ENCODE peak calls at places on chromosome 12, in four cellular contexts. X is epithelial cell of esophagus, W is pancreas, N is AG09309. R is an unnamed sample.
A peak's percentile ranks its signal among the peaks of the same experiment; 100 is the strongest.

GRCh38 chr12:74393265-74393664 is 144.4 kb upstream of the ATXN7L3B start:
- DNase-seq in W (no peak), N (no peak), X (peak; percentile 77), R (no peak)

GRCh38 chr12:107330901-107331431 is 237.6 kb upstream of the CRY1 start:
- DNase-seq in W (no peak), X (no peak), N (no peak), R (no peak)

GRCh38 chr12:105765053-105766019 is 373.4 kb downstream of the NUAK1 start:
- DNase-seq in N (no peak), W (no peak), X (no peak), R (no peak)

GRCh38 chr12:828726-829395 is 76.5 kb downstream of the WNK1 start:
- DNase-seq in X (no peak), W (no peak), N (no peak), R (no peak)

GRCh38 chr12:62192486-62193250 is 67.5 kb upstream of the USP15 start:
- DNase-seq in N (peak; percentile 61), X (peak; percentile 80), W (peak; percentile 42), R (peak; percentile 46)

GRCh38 chr12:103933237-103933636 is 3.0 kb downstream of the HSP90B1 start:
- DNase-seq in X (no peak), W (no peak), N (no peak), R (no peak)

GRCh38 chr12:119668315-119668651 is 350 bp downstream of the PRKAB1 start:
- DNase-seq in N (no peak), X (peak; percentile 39), W (no peak), R (no peak)

GRCh38 chr12:101414533-101415119 is 7.1 kb upstream of the ARL1 start:
- DNase-seq in N (peak; percentile 29), X (peak; percentile 66), W (no peak), R (no peak)

GRCh38 chr12:121124402-121125109 is 8.1 kb upstream of the P2RX7 start:
- DNase-seq in W (no peak), N (peak; percentile 55), X (peak; percentile 95), R (peak; percentile 51)

GRCh38 chr12:132560831-132561783 is 49.3 kb downstream of the LRCOL1 start:
- DNase-seq in X (peak; percentile 79), W (no peak), N (no peak), R (no peak)

GRCh38 chr12:23659151-23659550 is 290.3 kb downstream of the SOX5 start:
- DNase-seq in W (no peak), X (no peak), N (no peak), R (peak; percentile 12)

GRCh38 chr12:6124411-6125151 is at the start of gene VWF:
- DNase-seq in X (peak; percentile 46), W (no peak), N (no peak), R (no peak)

GRCh38 chr12:27554421-27555186 is 30.6 kb downstream of the PPFIBP1 start:
- DNase-seq in W (no peak), N (no peak), X (peak; percentile 51), R (no peak)

GRCh38 chr12:29157486-29157946 is 8.4 kb downstream of the FAR2 start:
- DNase-seq in X (no peak), W (no peak), N (peak; percentile 35), R (peak; percentile 58)

GRCh38 chr12:67035121-67035520 is 234.0 kb upstream of the CAND1 start:
- DNase-seq in X (no peak), N (no peak), W (no peak), R (no peak)

GRCh38 chr12:38904932-38905479 is 385 bp downstream of the CPNE8 start:
- DNase-seq in X (peak; percentile 88), W (peak; percentile 79), N (no peak), R (peak; percentile 51)

GRCh38 chr12:131681257-131681620 is 29.7 kb upstream of the SFSWAP start:
- DNase-seq in W (no peak), N (no peak), X (no peak), R (no peak)

GRCh38 chr12:13627536-13627935 is 353.9 kb downstream of the GRIN2B start:
- DNase-seq in N (no peak), W (no peak), X (no peak), R (no peak)

GRCh38 chr12:64269161-64269560 is 47.1 kb upstream of the KICS2 start:
- DNase-seq in N (no peak), W (no peak), X (no peak), R (no peak)

GRCh38 chr12:52186135-52186840 is 5.5 kb downstream of the KRT80 start:
- DNase-seq in N (no peak), W (no peak), X (peak; percentile 82), R (no peak)

GRCh38 chr12:28568083-28568482 is 377.8 kb downstream of the CCDC91 start:
- DNase-seq in W (no peak), X (peak; percentile 88), N (peak; percentile 87), R (peak; percentile 80)

GRCh38 chr12:67275380-67275913 is 6.3 kb downstream of the CAND1 start:
- DNase-seq in X (peak; percentile 50), W (no peak), N (no peak), R (no peak)

GRCh38 chr12:6262211-6262610 is 48.3 kb upstream of the PLEKHG6 start:
- DNase-seq in N (no peak), X (no peak), W (no peak), R (no peak)

GRCh38 chr12:109818900-109819500 is 14.2 kb downstream of the TRPV4 start:
- DNase-seq in W (no peak), N (peak; percentile 81), X (peak; percentile 93), R (peak; percentile 68)

GRCh38 chr12:131137836-131138637 is 184.3 kb downstream of the ADGRD1 start:
- DNase-seq in W (no peak), N (no peak), X (no peak), R (no peak)

GRCh38 chr12:34393086-34393820 is 371.0 kb downstream of the ALG10 start:
- DNase-seq in W (peak; percentile 53), X (no peak), N (no peak), R (no peak)

GRCh38 chr12:53190108-53190729 is 9.5 kb upstream of the CSAD start:
- DNase-seq in X (peak; percentile 72), N (no peak), W (no peak), R (no peak)

GRCh38 chr12:108583971-108584370 is 13.9 kb downstream of the TMEM119 start:
- DNase-seq in W (no peak), N (no peak), X (no peak), R (no peak)
- H3K4me3 ChIP-seq in W (no peak overlapping the region), N (no peak overlapping the region), X (no peak overlapping the region), R (no peak overlapping the region)

GRCh38 chr12:92827836-92828431 is 101.2 kb downstream of the EEA1 start:
- DNase-seq in X (peak; percentile 66), N (no peak), W (no peak), R (no peak)
- TF ChIP-seq CTCF in X (peak; percentile 88), N (peak; percentile 83), W (peak; percentile 14), R (peak; percentile 78)

GRCh38 chr12:25264862-25265261 is 14.1 kb upstream of the KRAS start:
- DNase-seq in X (no peak), N (no peak), W (no peak), R (no peak)
- H3K4me3 ChIP-seq in X (no peak overlapping the region), N (no peak overlapping the region), W (no peak overlapping the region), R (no peak overlapping the region)

DNA sequence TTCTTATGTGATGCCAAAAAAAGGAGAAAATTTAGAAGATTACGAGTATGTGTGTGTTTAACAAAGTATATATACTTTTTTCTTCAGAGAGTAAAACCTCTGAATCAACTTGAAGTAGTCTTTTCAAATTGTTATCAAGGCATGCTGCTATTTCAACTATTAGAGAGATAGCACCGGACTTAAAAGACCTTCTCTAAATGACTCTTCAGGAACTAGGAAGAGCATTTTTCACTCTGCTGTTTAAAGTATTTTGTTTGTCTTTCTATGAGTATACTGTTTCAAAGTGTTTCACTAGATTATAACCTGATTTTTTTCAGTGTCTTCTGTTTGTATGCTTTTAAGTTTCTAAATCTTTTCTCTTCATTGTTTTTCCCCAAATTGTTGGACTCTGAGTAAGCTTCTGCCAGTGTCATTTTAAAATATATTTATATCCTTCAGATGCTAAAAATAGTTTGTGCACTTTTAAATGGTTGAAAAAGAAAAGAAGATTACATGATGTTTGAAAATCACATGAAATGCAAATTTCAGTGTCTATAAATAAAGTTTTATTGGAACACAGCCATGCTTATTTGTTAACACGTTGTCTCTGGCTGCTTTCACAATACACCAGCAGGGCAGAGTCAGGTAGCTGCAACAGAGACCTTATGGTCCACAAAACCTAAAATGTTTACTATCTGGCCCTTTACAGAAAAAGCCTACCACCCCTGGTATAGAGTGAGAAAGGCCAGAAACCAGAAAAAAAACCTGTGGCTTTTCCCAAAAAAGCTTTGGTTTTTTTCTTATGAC is 21.3 kb downstream of the CRADD start:
- DNase-seq in X (peak; percentile 29), N (no peak), W (no peak), R (no peak)
- TF ChIP-seq CTCF in X (no peak), N (no peak), W (no peak), R (no peak)

GRCh38 chr12:65690477-65690876 is 133.8 kb upstream of the HMGA2 start:
- DNase-seq in N (no peak), X (no peak), W (no peak), R (no peak)

GRCh38 chr12:65689508-65689907 is 134.8 kb upstream of the HMGA2 start:
- DNase-seq in N (no peak), X (no peak), W (no peak), R (no peak)

GRCh38 chr12:65699251-65699650 is 125.0 kb upstream of the HMGA2 start:
- DNase-seq in W (no peak), N (peak; percentile 57), X (peak; percentile 61), R (no peak)

GRCh38 chr12:65696227-65696626 is 128.1 kb upstream of the HMGA2 start:
- DNase-seq in N (no peak), W (no peak), X (peak; percentile 64), R (no peak)

GRCh38 chr12:65695077-65695865 is 129.0 kb upstream of the HMGA2 start:
- DNase-seq in X (peak; percentile 93), W (peak; percentile 67), N (peak; percentile 91), R (peak; percentile 88)
- H3K4me3 ChIP-seq in X (no peak overlapping the region), W (no peak overlapping the region), N (no peak overlapping the region), R (no peak overlapping the region)

R was measured in BJ.